ENCODE peak calls at places on chromosome 13, in five cellular contexts. F is K562, J is SK-N-SH, I is HepG2, X is GM12878. Z is an unnamed sample.

GRCh38 chr13:75481176-75482069 is 546 bp downstream of the TBC1D4 start:
- DNase-seq in F (peak; percentile 29), X (no peak), J (peak; percentile 78), I (no peak), Z (peak; percentile 72)

GRCh38 chr13:79282976-79283375 is 123.1 kb downstream of the RBM26 start:
- DNase-seq in J (no peak), F (no peak), I (peak; percentile 20), X (no peak), Z (no peak)

GRCh38 chr13:107678075-107678689 is 537.2 kb downstream of the LIG4 start:
- DNase-seq in I (no peak), J (peak; percentile 3), F (no peak), X (no peak), Z (no peak)

GRCh38 chr13:27482996-27483395 is 32.6 kb upstream of the MTIF3 start:
- DNase-seq in F (no peak), X (peak; percentile 55), J (no peak), I (no peak), Z (no peak)

GRCh38 chr13:66532146-66532545 is 698.0 kb downstream of the PCDH9 start:
- DNase-seq in F (no peak), X (no peak), J (no peak), I (no peak), Z (no peak)

GRCh38 chr13:25377244-25377962 is 5.6 kb downstream of the ATP8A2 start:
- DNase-seq in F (peak; percentile 29), J (no peak), I (no peak), X (no peak), Z (no peak)

GRCh38 chr13:101817898-101818297 is 365.4 kb downstream of the ITGBL1 start:
- DNase-seq in X (no peak), F (no peak), J (no peak), I (no peak), Z (no peak)

GRCh38 chr13:40420160-40420740 is 246.2 kb downstream of the FOXO1 start:
- DNase-seq in J (no peak), I (no peak), X (no peak), F (no peak), Z (no peak)

GRCh38 chr13:109704771-109705628 is 81.4 kb downstream of the IRS2 start:
- DNase-seq in J (no peak), X (no peak), F (no peak), I (no peak), Z (no peak)

GRCh38 chr13:90717451-90717936 is 630.0 kb upstream of the MIR17HG start:
- DNase-seq in J (no peak), X (no peak), I (no peak), F (no peak), Z (no peak)

GRCh38 chr13:72868229-72868628 is 86.3 kb downstream of the PIBF1 start:
- DNase-seq in J (no peak), X (no peak), F (no peak), I (no peak), Z (no peak)

GRCh38 chr13:76637651-76638111 is 248.5 kb downstream of the KCTD12 start:
- DNase-seq in I (no peak), J (peak; percentile 16), X (no peak), F (no peak), Z (no peak)

GRCh38 chr13:20588529-20589110 is 21.7 kb downstream of the IFT88 start:
- DNase-seq in F (peak; percentile 5), J (no peak), I (no peak), X (no peak), Z (no peak)

GRCh38 chr13:76380436-76381065 is 505.7 kb downstream of the KCTD12 start:
- DNase-seq in J (no peak), I (no peak), F (no peak), X (no peak), Z (no peak)

GRCh38 chr13:51826606-51827005 is 18.4 kb downstream of the TMEM272 start:
- DNase-seq in F (no peak), I (no peak), X (no peak), J (no peak), Z (no peak)

GRCh38 chr13:72983085-72983768 is 75.6 kb upstream of the KLF5 start:
- DNase-seq in J (no peak), F (no peak), I (peak; percentile 30), X (no peak), Z (no peak)

GRCh38 chr13:20127563-20128458 is 33.0 kb downstream of the GJA3 start:
- DNase-seq in J (peak; percentile 87), F (no peak), X (no peak), I (peak; percentile 53), Z (peak; percentile 46)

GRCh38 chr13:32125221-32125621 is 93.6 kb downstream of the FRY start:
- DNase-seq in J (no peak), I (no peak), F (no peak), X (no peak), Z (no peak)

GRCh38 chr13:60261432-60262351 is 98.0 kb upstream of the DIAPH3 start:
- DNase-seq in J (no peak), F (peak; percentile 26), X (no peak), I (no peak), Z (no peak)

GRCh38 chr13:97395437-97396136 is 38.4 kb upstream of the RAP2A start:
- DNase-seq in J (no peak), I (no peak), X (no peak), F (no peak), Z (no peak)
- TF ChIP-seq FOXM1 in J (no peak), I (no peak), X (no peak), F (no peak), Z (no peak)

GRCh38 chr13:112943309-112944125 is 25.5 kb upstream of the MCF2L start:
- DNase-seq in F (no peak), J (peak; percentile 82), I (no peak), X (no peak), Z (peak; percentile 26)
- TF ChIP-seq FOXM1 in F (no peak), J (no peak), I (no peak), X (no peak), Z (no peak)

GRCh38 chr13:77698211-77699058 is 948 bp downstream of the SLAIN1 start:
- DNase-seq in J (peak; percentile 72), F (no peak), I (no peak), X (no peak), Z (peak; percentile 71)
- TF ChIP-seq FOXM1 in J (no peak), F (no peak), I (no peak), X (no peak), Z (peak; percentile 49)

DNA sequence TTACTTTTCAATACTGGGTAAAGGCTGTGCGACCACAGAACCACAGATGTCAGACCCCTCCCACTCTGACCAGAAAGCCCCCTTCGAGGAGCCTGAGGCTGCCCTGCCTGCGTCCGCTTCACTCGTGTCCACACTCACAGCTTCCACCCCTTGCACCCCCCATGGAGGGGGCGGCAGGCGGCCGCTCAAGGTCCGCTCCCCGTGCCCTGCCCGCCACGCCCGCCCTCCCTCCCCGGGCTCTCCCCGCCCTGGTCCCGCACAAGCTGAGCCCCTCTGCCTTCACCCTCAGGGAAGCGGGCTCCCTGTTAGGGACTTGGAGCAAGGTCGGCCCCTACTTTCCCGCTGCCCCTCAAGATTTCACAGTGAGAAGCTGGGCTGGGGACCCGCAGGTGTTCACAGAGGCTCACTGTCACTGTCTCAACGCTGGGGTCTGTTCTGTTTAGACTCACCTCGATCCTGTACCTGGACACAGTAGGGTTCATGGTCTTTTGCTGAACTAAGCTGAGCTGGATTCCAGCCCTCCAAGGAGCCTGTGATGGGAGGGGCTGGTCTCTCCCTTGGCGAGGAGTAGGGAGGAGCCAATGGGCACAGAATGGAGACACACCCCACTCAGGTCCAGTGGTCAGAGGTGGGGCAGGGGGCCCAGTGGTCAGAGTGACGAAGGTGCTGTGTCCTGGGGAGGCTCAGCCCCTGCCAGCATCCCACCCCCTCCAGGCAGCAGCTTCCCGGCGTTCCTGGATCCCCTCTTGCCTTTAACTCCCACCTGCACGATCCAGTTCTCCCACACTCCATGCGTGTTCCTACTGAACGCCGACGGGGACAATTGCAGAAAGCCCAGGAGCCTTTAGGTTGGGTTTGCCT is 69.5 kb downstream of the SPACA7 start:
- DNase-seq in X (no peak), I (no peak), J (peak; percentile 47), F (no peak), Z (no peak)
- TF ChIP-seq FOXM1 in X (no peak), I (no peak), J (no peak), F (no peak), Z (no peak)

GRCh38 chr13:49292742-49293498 is 45.2 kb downstream of the CDADC1 start:
- DNase-seq in F (peak; percentile 78), I (no peak), X (no peak), J (peak; percentile 49), Z (peak; percentile 28)
- TF ChIP-seq FOXM1 in F (no peak), I (no peak), X (no peak), J (no peak), Z (no peak)

GRCh38 chr13:113952983-113953520 is 20.8 kb downstream of the C13orf46 start:
- DNase-seq in F (no peak), X (no peak), I (no peak), J (no peak), Z (no peak)

GRCh38 chr13:113951246-113951999 is 22.5 kb downstream of the C13orf46 start:
- DNase-seq in I (peak; percentile 23), J (peak; percentile 66), X (no peak), F (peak; percentile 81), Z (peak; percentile 30)

GRCh38 chr13:113950451-113951245 is 23.2 kb downstream of the C13orf46 start:
- DNase-seq in X (no peak), J (no peak), F (no peak), I (no peak), Z (no peak)

GRCh38 chr13:113953561-113953960 is 20.3 kb downstream of the C13orf46 start:
- DNase-seq in I (no peak), F (no peak), X (no peak), J (no peak), Z (no peak)

DNA sequence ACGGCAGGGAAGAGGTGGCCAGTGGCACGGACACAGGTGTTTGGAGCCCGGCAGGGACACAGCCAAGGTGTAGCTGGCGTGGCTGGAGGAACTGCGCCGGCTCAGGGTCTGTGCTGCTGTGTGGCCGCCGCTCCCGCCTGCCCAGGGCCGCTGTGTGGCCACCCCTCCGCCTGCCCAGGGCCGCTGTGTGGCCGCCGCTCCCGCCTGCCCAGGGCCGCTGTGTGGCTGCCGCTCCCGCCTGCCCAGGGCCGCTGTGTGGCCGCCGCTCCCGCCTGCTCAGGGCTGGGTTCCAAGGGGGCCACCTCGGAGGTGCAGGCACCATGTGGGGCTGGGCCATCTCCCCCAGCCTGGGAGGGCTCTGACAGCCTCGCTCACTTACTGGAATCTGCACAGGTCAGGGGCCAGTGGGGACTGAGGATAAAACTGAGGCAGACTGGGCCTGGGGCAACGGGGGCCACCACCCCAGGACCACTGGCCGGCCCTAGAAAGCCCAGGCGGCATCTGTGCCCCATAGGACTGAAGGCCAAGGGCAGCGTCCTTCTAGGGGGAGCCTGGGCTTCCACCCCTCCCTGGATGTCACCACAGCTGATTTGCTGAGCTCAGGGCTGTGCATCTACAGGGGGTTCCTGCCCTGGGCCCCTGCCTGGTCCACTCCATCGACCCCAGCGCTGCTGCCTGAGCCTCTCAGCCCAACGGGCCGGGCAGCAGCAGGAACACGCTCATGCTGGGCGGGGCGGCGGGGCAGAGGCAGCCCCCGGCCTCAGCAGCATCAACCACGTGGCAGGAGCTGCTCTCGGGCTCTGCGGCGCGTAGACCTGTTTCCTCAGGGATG is 21.5 kb downstream of the C13orf46 start:
- DNase-seq in X (no peak), J (no peak), I (no peak), F (no peak), Z (no peak)
- TF ChIP-seq FOXM1 in X (no peak), J (no peak), I (no peak), F (no peak), Z (no peak)

GRCh38 chr13:105272660-105273631 is 1262.5 kb downstream of the EFNB2 start:
- DNase-seq in J (no peak), F (no peak), I (no peak), X (no peak), Z (no peak)
- TF ChIP-seq FOXM1 in J (no peak), F (no peak), I (no peak), X (no peak), Z (no peak)